ENCODE peak calls at places on chromosomes 5 and 9, in ten cellular contexts. J is MM.1S, I is cardiac muscle cell, H is GM20000, Y is A549, U is progenitor cell of endocrine pancreas, V is GM12865, K is activated B cell treated with CpG ODN at 0.5 μM for 24 hours, O is endothelial cell, A is foreskin keratinocyte. F is an unnamed sample.

GRCh38 chr5:59027145-59027907 is 444.5 kb downstream of the RAB3C start:
- DNase-seq in O (no peak), I (no peak), V (no peak), Y (no peak), U (no peak), H (no peak), J (no peak), A (no peak), K (no peak), F (no peak)

GRCh38 chr9:5389109-5389732 is 48.5 kb downstream of the PLGRKT start:
- DNase-seq in I (peak), A (peak), O (no peak), V (peak), U (no peak), H (peak), J (peak), Y (no peak), K (no peak), F (no peak)

GRCh38 chr5:163436515-163436914 is 880 bp upstream of the CCNG1 start:
- DNase-seq in J (no peak), Y (no peak), A (no peak), U (no peak), H (no peak), K (no peak), O (no peak), V (no peak), I (no peak), F (no peak)

GRCh38 chr9:4630836-4631235 is 31.3 kb upstream of the PLPP6 start:
- DNase-seq in O (no peak), H (no peak), U (no peak), Y (no peak), K (no peak), V (no peak), I (peak), A (no peak), J (no peak), F (no peak)

GRCh38 chr9:32966036-32966435 is 35.4 kb downstream of the APTX start:
- DNase-seq in V (no peak), J (no peak), Y (no peak), A (no peak), K (no peak), O (no peak), I (peak), U (no peak), H (no peak), F (no peak)

GRCh38 chr9:95796029-95796428 is 79.5 kb upstream of the ERCC6L2 start:
- DNase-seq in J (no peak), U (no peak), H (no peak), K (no peak), I (no peak), V (no peak), O (no peak), A (no peak), Y (no peak), F (no peak)

GRCh38 chr9:127418037-127418471 is 6.1 kb upstream of the ZNF79 start:
- DNase-seq in U (no peak), J (no peak), A (no peak), K (no peak), O (peak), H (no peak), V (peak), I (peak), Y (peak), F (no peak)

GRCh38 chr9:93965830-93966577 is 10.8 kb upstream of the BARX1 start:
- DNase-seq in O (no peak), I (no peak), Y (no peak), J (no peak), H (peak), A (no peak), V (no peak), U (no peak), K (no peak), F (no peak)

GRCh38 chr9:112050544-112051475 is 124.3 kb downstream of the SUSD1 start:
- DNase-seq in J (no peak), O (no peak), K (no peak), I (peak), Y (no peak), V (no peak), H (no peak), U (no peak), A (peak), F (no peak)

GRCh38 chr5:15596936-15597335 is 97.0 kb downstream of the FBXL7 start:
- DNase-seq in Y (no peak), V (no peak), K (no peak), U (no peak), O (no peak), A (no peak), I (no peak), J (no peak), H (no peak), F (no peak)

GRCh38 chr5:86675311-86675710 is 57.6 kb downstream of the COX7C start:
- DNase-seq in J (no peak), H (no peak), I (no peak), U (no peak), A (no peak), K (no peak), Y (no peak), V (no peak), O (no peak), F (no peak)

GRCh38 chr5:86679949-86680348 is 62.2 kb downstream of the COX7C start:
- DNase-seq in U (no peak), K (no peak), H (no peak), O (no peak), Y (no peak), I (no peak), A (no peak), V (no peak), J (no peak), F (no peak)

GRCh38 chr5:86684222-86684621 is 66.5 kb downstream of the COX7C start:
- DNase-seq in I (peak), O (no peak), V (no peak), J (no peak), H (no peak), U (no peak), A (no peak), K (no peak), Y (no peak), F (no peak)

DNA sequence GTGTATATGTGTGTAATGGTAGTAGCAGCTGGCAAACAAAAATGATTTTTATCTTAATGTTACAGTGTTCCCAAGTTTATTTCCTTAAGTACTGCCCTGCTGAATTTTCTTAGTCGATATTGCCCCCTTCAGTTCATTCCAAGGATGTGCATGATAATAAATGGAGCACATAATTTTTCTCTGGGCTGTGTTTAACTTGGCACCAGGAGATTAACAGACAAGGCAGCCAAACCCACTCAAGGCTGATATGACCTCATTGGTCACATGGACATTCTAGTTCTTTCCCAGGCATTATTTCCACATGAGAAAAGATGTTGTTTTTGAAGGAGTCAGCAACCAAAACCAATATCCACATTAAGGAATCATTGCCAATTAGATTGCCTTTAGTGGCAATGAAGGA is 61.8 kb downstream of the COX7C start:
- DNase-seq in Y (peak), K (no peak), A (peak), J (peak), U (no peak), H (peak), O (no peak), V (peak), I (peak), F (no peak)
- TF ChIP-seq CTCF in Y (peak), K (no peak), A (peak), J (peak), U (peak), H (no peak), O (peak), V (peak), I (peak), F (peak)

DNA sequence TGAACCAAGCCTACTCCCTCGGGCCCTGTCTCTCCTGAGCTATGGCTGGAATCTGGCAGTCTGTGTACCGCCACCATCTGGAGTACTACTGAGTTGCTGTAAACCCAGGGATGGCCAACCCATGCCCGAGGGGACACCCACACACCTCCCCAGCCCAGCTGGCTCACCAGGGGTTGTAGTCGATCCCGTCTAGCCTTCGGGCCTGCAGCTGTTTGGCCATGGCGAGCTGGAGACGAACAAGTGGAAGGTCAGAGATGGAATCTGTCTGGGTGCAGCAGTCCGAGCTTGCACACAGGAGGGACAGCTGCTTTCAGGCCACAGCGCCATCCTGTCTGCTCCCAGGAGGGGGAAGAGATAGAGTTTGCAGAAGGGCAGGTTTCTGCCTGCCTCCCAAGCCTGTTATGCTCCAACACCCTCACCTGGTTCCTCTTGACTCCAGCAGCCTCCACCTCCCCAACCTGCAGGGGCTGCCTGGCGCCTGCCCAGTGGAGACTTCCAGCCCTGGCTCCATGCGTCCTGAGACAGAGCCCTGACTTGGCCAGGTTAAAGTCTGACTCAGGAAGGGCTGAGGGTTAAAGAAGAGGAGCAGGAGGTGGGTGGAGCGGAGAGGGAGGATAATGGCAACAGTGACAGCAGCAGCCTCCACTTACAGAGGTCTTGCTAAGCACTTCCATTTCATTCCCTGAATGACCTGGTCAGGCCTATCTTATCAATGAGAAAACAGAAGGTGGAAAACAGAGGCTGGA is 15.8 kb upstream of the SPOUT1 start:
- DNase-seq in O (no peak), A (peak), I (no peak), U (no peak), Y (no peak), K (no peak), V (no peak), H (peak), J (no peak), F (no peak)
- TF ChIP-seq CTCF in O (no peak), A (peak), I (no peak), U (peak), Y (no peak), K (no peak), V (no peak), H (no peak), J (no peak), F (no peak)

GRCh38 chr5:77282337-77283027 is 72.0 kb downstream of the PDE8B start:
- DNase-seq in V (no peak), J (no peak), A (peak), K (no peak), H (no peak), O (no peak), U (no peak), I (peak), Y (no peak), F (no peak)
- TF ChIP-seq CTCF in V (no peak), J (no peak), A (peak), K (no peak), H (no peak), O (no peak), U (no peak), I (peak), Y (no peak), F (no peak)

DNA sequence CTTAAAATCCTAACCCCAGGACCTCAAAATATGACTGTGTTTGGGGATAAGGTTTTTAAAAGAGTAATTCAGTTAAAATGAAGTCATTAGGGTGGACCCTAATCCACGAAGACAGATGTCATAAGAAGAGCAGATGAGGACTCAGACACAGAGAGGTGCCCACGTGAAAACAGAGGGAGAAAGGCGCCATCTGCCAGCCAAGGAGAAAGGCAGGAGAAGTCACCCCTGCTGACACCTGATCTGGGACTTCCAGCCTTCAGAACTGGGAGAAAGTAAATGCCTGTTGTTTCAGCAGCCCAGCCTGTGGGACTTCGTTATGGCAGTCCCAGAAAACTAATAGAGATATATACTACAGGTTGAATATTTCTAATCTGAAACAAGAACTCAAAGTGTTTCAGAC is 67.4 kb downstream of the ROR2 start:
- DNase-seq in J (no peak), K (no peak), V (no peak), Y (no peak), H (no peak), A (no peak), I (no peak), U (no peak), O (no peak), F (no peak)
- TF ChIP-seq CTCF in J (peak), K (no peak), V (peak), Y (no peak), H (peak), A (peak), I (no peak), U (no peak), O (no peak), F (no peak)

DNA sequence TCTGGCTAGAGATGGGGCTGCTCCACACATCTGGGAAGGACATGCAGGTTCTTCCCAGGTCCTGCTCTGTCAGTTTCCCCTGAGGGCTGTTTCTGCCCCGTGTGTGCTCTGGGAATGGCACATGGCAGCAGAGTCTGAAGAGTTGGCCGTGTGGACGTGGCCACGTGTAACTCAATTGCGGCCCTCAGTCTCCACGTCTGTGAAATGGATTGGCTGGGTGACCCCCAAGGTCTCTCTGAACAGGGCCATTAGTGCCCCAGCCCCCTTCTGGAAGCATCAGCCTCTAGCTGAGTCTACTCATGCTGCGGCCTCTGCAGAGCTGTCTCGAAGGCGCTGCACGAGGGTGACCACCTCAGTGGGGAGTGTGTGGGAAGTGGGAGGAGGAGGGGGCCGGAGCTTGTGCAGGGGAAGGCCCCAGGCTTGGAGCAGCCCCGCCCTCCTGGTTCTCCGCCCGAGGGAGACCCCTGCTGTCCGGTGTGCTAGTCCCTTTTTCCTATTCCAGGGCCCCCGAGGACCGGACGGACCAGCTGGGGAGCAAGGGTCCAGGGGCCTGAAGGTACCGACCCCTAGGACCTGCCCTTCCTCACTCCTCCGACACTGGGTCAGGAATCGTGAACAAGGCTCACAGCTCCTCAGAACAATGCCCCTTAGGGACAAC is 58.9 kb upstream of the ORM1 start:
- DNase-seq in Y (no peak), J (no peak), K (no peak), I (no peak), A (no peak), H (no peak), O (peak), V (no peak), U (no peak), F (no peak)
- TF ChIP-seq CTCF in Y (peak), J (no peak), K (no peak), I (peak), A (peak), H (no peak), O (no peak), V (no peak), U (peak), F (no peak)

GRCh38 chr9:31142456-31142855 is 1242.0 kb upstream of the ACO1 start:
- DNase-seq in I (no peak), A (no peak), Y (no peak), V (no peak), J (no peak), U (no peak), H (no peak), K (no peak), O (no peak), F (no peak)

GRCh38 chr9:31136524-31136923 is 1247.9 kb upstream of the ACO1 start:
- DNase-seq in Y (no peak), V (no peak), I (no peak), A (no peak), O (no peak), H (no peak), J (no peak), K (no peak), U (no peak), F (no peak)

GRCh38 chr9:31137151-31137849 is 1247.1 kb upstream of the ACO1 start:
- DNase-seq in I (peak), A (peak), V (no peak), H (no peak), Y (no peak), J (no peak), U (no peak), O (no peak), K (no peak), F (no peak)

GRCh38 chr9:31137850-31138160 is 1246.6 kb upstream of the ACO1 start:
- DNase-seq in V (no peak), Y (no peak), K (no peak), U (no peak), A (peak), I (peak), J (no peak), O (no peak), H (no peak), F (no peak)

DNA sequence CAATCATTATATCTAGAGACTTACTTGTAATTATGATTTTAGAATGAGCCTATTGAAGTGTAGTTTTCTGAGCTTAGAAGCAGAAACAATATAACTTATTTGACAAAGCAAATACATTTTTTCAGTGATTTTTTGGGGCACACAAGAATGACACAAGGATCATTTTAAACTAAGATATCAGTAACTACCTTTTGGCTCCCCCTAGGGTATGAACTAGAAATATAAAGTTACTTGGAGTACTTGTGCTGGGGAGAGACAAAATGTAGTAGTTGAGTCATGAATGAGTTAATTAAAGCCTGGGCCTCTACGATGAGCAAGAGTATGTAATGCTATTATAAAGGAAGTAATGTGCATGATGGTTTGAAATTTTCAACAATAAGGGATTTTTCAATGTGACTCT is 1244.1 kb upstream of the ACO1 start:
- DNase-seq in K (no peak), A (peak), Y (no peak), U (no peak), V (peak), H (no peak), J (peak), I (peak), O (no peak), F (no peak)
- TF ChIP-seq CTCF in K (no peak), A (peak), Y (peak), U (peak), V (peak), H (no peak), J (peak), I (peak), O (peak), F (peak)

DNA sequence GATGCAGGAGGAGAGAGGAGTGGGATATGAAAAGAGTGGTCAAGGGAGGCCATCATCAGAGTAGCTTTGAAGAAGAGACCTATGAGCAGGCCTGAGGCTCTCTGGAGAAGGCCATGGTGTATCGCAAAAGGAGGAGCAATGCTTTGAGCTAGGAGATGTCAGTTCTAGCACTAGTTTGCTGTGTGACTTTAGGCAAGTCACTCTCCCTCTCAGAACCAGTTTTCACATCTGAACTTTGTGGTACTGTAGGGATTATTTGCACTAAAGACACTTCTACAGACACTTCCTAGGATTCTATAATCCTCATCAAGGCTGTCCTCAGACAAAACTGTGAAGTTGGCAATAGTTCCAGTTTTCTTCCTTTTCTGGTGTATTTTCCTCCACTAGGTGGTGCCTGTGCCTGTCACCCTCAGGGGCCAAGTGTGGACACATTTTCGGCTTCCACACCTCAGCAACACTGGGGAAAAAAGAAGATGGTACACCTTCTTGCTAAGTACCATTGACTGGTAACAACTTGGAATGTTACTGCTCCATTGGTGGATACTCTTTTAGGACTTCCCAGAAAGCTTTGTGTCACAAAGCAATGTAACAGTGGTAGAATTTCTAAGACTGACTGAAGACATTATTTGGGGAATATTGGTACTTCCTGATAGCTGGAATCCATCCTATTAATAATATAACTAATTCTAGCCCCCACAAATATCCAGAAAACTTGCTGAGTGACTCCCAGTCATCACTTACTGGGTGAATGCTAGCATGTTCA is 9.9 kb downstream of the PAPPA start:
- DNase-seq in J (peak), Y (no peak), U (no peak), H (no peak), A (no peak), K (no peak), I (no peak), O (no peak), V (peak), F (no peak)
- TF ChIP-seq CTCF in J (peak), Y (peak), U (peak), H (no peak), A (peak), K (no peak), I (peak), O (peak), V (peak), F (peak)

DNA sequence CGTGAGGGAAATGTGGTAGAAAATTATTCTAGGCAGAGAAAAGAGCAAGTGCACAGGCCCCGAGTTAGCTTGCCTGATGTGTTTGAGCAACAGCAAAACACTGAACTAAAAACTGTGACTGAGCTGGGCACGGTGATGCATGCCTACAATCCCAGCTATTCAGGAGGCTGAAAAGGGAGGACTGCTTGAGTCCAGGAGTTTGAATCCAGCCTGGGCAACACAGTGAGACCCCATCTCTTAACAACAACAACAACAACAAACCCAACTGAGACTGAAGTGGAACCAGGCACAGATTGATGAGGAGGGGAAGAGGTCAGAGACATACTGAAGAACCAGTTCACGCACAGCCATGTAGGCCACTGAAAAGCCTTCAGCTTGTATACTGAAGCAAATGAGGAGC is 42.5 kb downstream of the SCAI start:
- DNase-seq in I (no peak), J (no peak), O (no peak), U (no peak), Y (no peak), H (no peak), K (no peak), A (no peak), V (no peak), F (no peak)
- TF ChIP-seq CTCF in I (no peak), J (no peak), O (no peak), U (no peak), Y (no peak), H (no peak), K (no peak), A (no peak), V (no peak), F (no peak)

F was measured in mesothelial cell of epicardium.